ENCODE peak calls at places on chromosomes 12 and 14, in seven cellular contexts. D, U, G, H, I, C and S are unnamed samples.

GRCh38 chr12:5248230-5248629 is 183.7 kb upstream of the NTF3 start:
- DNase-seq in D (no peak), U (no peak), G (no peak), H (no peak), I (no peak), C (no peak), S (no peak)

GRCh38 chr12:132162508-132163031 is 18.3 kb downstream of the NOC4L start:
- DNase-seq in D (no peak), U (peak), G (peak), H (no peak), I (peak), C (peak), S (no peak)

GRCh38 chr12:109299849-109300248 is 9.2 kb downstream of the FOXN4 start:
- DNase-seq in D (no peak), U (no peak), G (no peak), H (no peak), I (no peak), C (no peak), S (no peak)

GRCh38 chr12:57229634-57230380 is at the start of gene SHMT2:
- DNase-seq in D (peak), U (peak), G (peak), H (peak), I (peak), C (peak), S (peak)

GRCh38 chr12:59834659-59835474 is 239.0 kb downstream of the SLC16A7 start:
- DNase-seq in D (peak), U (peak), G (no peak), H (no peak), I (peak), C (no peak), S (no peak)

GRCh38 chr12:27303139-27304111 is 29.2 kb upstream of the BMAL2 start:
- DNase-seq in D (no peak), U (peak), G (no peak), H (no peak), I (no peak), C (no peak), S (no peak)

GRCh38 chr12:125533434-125534029 is 468.3 kb downstream of the AACS start:
- DNase-seq in D (no peak), U (no peak), G (no peak), H (no peak), I (peak), C (peak), S (no peak)

GRCh38 chr12:105561981-105562726 is 231.7 kb downstream of the C12orf75 start:
- DNase-seq in D (peak), U (peak), G (peak), H (no peak), I (peak), C (peak), S (peak)

GRCh38 chr14:60222820-60223219 is 26.2 kb upstream of the PPM1A start:
- DNase-seq in D (peak), U (no peak), G (peak), H (no peak), I (peak), C (peak), S (no peak)

GRCh38 chr12:75781532-75782046 is 250.0 kb downstream of the PHLDA1 start:
- DNase-seq in D (peak), U (peak), G (no peak), H (no peak), I (peak), C (no peak), S (no peak)

GRCh38 chr14:24941719-24942118 is 108.2 kb downstream of the STXBP6 start:
- DNase-seq in D (no peak), U (no peak), G (no peak), H (no peak), I (no peak), C (no peak), S (no peak)

GRCh38 chr12:102939670-102940222 is 17.7 kb upstream of the ASCL1 start:
- DNase-seq in D (no peak), U (no peak), G (no peak), H (no peak), I (no peak), C (no peak), S (no peak)

GRCh38 chr14:65359503-65359902 is 53.0 kb upstream of the FUT8 start:
- DNase-seq in D (peak), U (peak), G (no peak), H (no peak), I (peak), C (no peak), S (no peak)

GRCh38 chr14:99231850-99232401 is 40.1 kb downstream of the BCL11B start:
- DNase-seq in D (no peak), U (no peak), G (no peak), H (no peak), I (no peak), C (no peak), S (no peak)

GRCh38 chr14:85934123-85934885 is 404.4 kb downstream of the FLRT2 start:
- DNase-seq in D (no peak), U (no peak), G (no peak), H (no peak), I (peak), C (no peak), S (peak)

GRCh38 chr12:69524331-69524630 is 54.1 kb downstream of the FRS2 start:
- DNase-seq in D (no peak), U (no peak), G (no peak), H (no peak), I (no peak), C (no peak), S (no peak)

GRCh38 chr14:92609955-92610354 is 96.4 kb downstream of the RIN3 start:
- DNase-seq in D (peak), U (no peak), G (no peak), H (no peak), I (peak), C (no peak), S (no peak)

GRCh38 chr12:131827961-131828534 is at the start of gene MMP17:
- DNase-seq in D (no peak), U (peak), G (peak), H (no peak), I (peak), C (peak), S (no peak)

GRCh38 chr12:99154983-99155336 is 492.6 kb upstream of the GARIN6 start:
- DNase-seq in D (no peak), U (no peak), G (no peak), H (no peak), I (no peak), C (no peak), S (no peak)

GRCh38 chr12:89162704-89163261 is 189.5 kb downstream of the DUSP6 start:
- DNase-seq in D (peak), U (peak), G (peak), H (peak), I (peak), C (no peak), S (peak)

GRCh38 chr14:36130186-36130585 is 46.3 kb downstream of the PTCSC3 start:
- DNase-seq in D (peak), U (no peak), G (no peak), H (no peak), I (peak), C (no peak), S (no peak)

GRCh38 chr12:110579889-110580253 is 3.2 kb downstream of the PPTC7 start:
- DNase-seq in D (no peak), U (no peak), G (no peak), H (no peak), I (no peak), C (no peak), S (no peak)
- TF ChIP-seq CTCF in D (no peak), U (no peak), G (no peak), H (no peak), I (no peak), C (no peak), S (no peak)

GRCh38 chr12:53600490-53601295 is 25.5 kb downstream of the ATF7 start:
- DNase-seq in D (no peak), U (no peak), G (no peak), H (no peak), I (no peak), C (no peak), S (no peak)

GRCh38 chr12:53601296-53601847 is 24.8 kb downstream of the ATF7 start:
- DNase-seq in D (no peak), U (no peak), G (no peak), H (no peak), I (no peak), C (no peak), S (no peak)

GRCh38 chr12:53596920-53597363 is 29.2 kb downstream of the ATF7 start:
- DNase-seq in D (no peak), U (peak), G (no peak), H (no peak), I (no peak), C (no peak), S (no peak)

GRCh38 chr12:53602176-53602942 is 23.8 kb downstream of the ATF7 start:
- DNase-seq in D (no peak), U (no peak), G (no peak), H (no peak), I (no peak), C (no peak), S (no peak)

GRCh38 chr12:53599579-53599978 is 26.6 kb downstream of the ATF7 start:
- DNase-seq in D (no peak), U (no peak), G (no peak), H (no peak), I (no peak), C (no peak), S (no peak)
- TF ChIP-seq CTCF in D (no peak), U (peak), G (peak), H (no peak), I (no peak), C (peak), S (no peak)

DNA sequence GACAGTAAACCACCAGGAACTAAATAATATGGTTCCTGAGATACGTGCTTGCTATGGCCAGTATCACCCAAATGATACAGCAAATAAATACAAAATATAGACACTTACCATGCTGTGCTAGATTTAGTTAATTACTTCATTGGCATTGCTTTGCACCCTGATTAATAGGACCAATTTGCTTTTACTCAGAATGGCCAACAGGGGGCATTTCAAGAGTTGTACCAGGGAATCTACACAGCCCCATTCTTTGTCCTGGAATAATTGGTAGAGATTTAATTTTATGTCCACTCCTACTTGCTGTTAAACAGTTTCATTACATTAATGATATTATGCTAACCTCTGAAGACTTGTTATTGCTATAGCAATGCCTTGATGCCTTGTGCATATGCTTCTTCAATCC is 280.8 kb downstream of the RERGL start:
- DNase-seq in D (no peak), U (no peak), G (no peak), H (no peak), I (no peak), C (no peak), S (no peak)
- TF ChIP-seq CTCF in D (no peak), U (no peak), G (no peak), H (no peak), I (no peak), C (no peak), S (no peak)

GRCh38 chr12:19203013-19203412 is 73.5 kb downstream of the PLEKHA5 start:
- DNase-seq in D (no peak), U (no peak), G (no peak), H (no peak), I (peak), C (no peak), S (no peak)
- TF ChIP-seq CTCF in D (no peak), U (no peak), G (no peak), H (no peak), I (no peak), C (no peak), S (no peak)

GRCh38 chr12:700061-700460 is 36.8 kb upstream of the NINJ2 start:
- DNase-seq in D (no peak), U (no peak), G (no peak), H (no peak), I (no peak), C (no peak), S (no peak)
- TF ChIP-seq CTCF in D (no peak), U (no peak), G (no peak), H (no peak), I (no peak), C (no peak), S (no peak)